ENCODE peak calls at places on chromosome 7, in ten cellular contexts. Q is psoas muscle; L is skeletal muscle cell; V is ecto neural progenitor cell; U is fibroblast of the aortic adventitia; N is heart right ventricle; F is AG10803; P is activated CD4-positive, CD25-positive, alpha-beta regulatory T cell; H is GM12891; C is foreskin fibroblast. J is an unnamed sample.

GRCh38 chr7:150973571-150974451 is 4.3 kb downstream of the KCNH2 start:
- DNase-seq in V (no peak), C (no peak), L (no peak), F (no peak), U (no peak), P (no peak), N (no peak), Q (no peak), H (no peak), J (peak; percentile 49)

GRCh38 chr7:1893025-1893424 is 222.9 kb downstream of the ELFN1 start:
- DNase-seq in H (no peak), V (no peak), P (no peak), C (no peak), Q (no peak), N (no peak), U (no peak), F (no peak), L (no peak), J (no peak)

GRCh38 chr7:23315366-23315765 is 16.2 kb downstream of the MALSU1 start:
- DNase-seq in F (no peak), U (peak; percentile 46), Q (no peak), N (no peak), H (no peak), P (no peak), C (peak; percentile 29), V (no peak), L (no peak), J (no peak)

GRCh38 chr7:142088022-142088714 is 23.4 kb upstream of the MGAM2 start:
- DNase-seq in N (no peak), L (no peak), P (no peak), Q (no peak), F (no peak), H (no peak), V (no peak), C (no peak), U (peak; percentile 20), J (no peak)

GRCh38 chr7:42311195-42311594 is 74.2 kb upstream of the GLI3 start:
- DNase-seq in C (no peak), F (no peak), V (no peak), H (no peak), L (no peak), P (no peak), N (no peak), Q (no peak), U (no peak), J (no peak)

GRCh38 chr7:44284216-44284615 is 41.2 kb downstream of the CAMK2B start:
- DNase-seq in C (peak; percentile 64), P (no peak), F (no peak), H (no peak), Q (peak; percentile 16), N (peak; percentile 8), U (no peak), V (peak; percentile 38), L (no peak), J (no peak)

GRCh38 chr7:54529568-54529967 is 12.6 kb upstream of the VSTM2A start:
- DNase-seq in L (no peak), H (no peak), V (no peak), F (no peak), Q (no peak), N (no peak), U (no peak), C (no peak), P (no peak), J (no peak)

GRCh38 chr7:139776486-139777303 is 1.1 kb downstream of the HIPK2 start:
- DNase-seq in Q (no peak), H (no peak), V (peak; percentile 52), P (no peak), F (peak; percentile 60), C (peak; percentile 75), N (no peak), U (peak; percentile 70), L (no peak), J (peak; percentile 9)

GRCh38 chr7:100584677-100585510 is 1.0 kb downstream of the LRCH4 start:
- DNase-seq in P (no peak), N (no peak), U (peak; percentile 89), H (no peak), C (peak; percentile 91), Q (peak; percentile 37), L (no peak), V (peak; percentile 80), F (peak; percentile 46), J (no peak)

GRCh38 chr7:97024209-97025129 is at the start of gene DLX5:
- DNase-seq in N (no peak), L (no peak), U (peak; percentile 24), H (no peak), Q (no peak), F (peak; percentile 52), V (peak; percentile 79), C (peak; percentile 27), P (no peak), J (no peak)

GRCh38 chr7:73736885-73737284 is 1.7 kb downstream of the ABHD11 start:
- DNase-seq in L (no peak), H (no peak), U (no peak), C (no peak), P (no peak), F (no peak), N (no peak), V (no peak), Q (no peak), J (no peak)

J was measured in CD4-positive, alpha-beta T cell.